ENCODE peak calls at places on chromosomes 4 and X, in six cellular contexts. A, B, S, E, H and Q are unnamed samples.

GRCh38 chrX:107672955-107673378 is 44.7 kb downstream of the PRPS1 start:
- DNase-seq in E (peak; percentile 75), S (peak; percentile 66), B (no peak), H (peak; percentile 47), A (peak; percentile 91), Q (peak; percentile 65)

GRCh38 chr4:56206258-56206657 is 181.0 kb downstream of the AASDH start:
- DNase-seq in B (no peak), S (no peak), A (no peak), E (no peak), H (no peak), Q (peak; percentile 9)

GRCh38 chr4:73705721-73706120 is 34.6 kb upstream of the CXCL8 start:
- DNase-seq in H (no peak), A (no peak), E (no peak), B (no peak), S (peak; percentile 42), Q (no peak)

GRCh38 chr4:24683116-24683515 is 98.8 kb upstream of the DHX15 start:
- DNase-seq in B (no peak), A (no peak), E (no peak), S (no peak), H (no peak), Q (no peak)

GRCh38 chrX:105945266-105945665 is 93.3 kb downstream of the SERPINA7 start:
- DNase-seq in S (no peak), B (no peak), H (no peak), A (no peak), E (no peak), Q (no peak)

GRCh38 chr4:38868055-38868965 is 704 bp downstream of the FAM114A1 start:
- DNase-seq in E (peak; percentile 69), H (no peak), A (no peak), B (no peak), S (peak; percentile 30), Q (no peak)

GRCh38 chrX:39772057-39772832 is 325.5 kb downstream of the BCOR start:
- DNase-seq in A (peak; percentile 53), B (peak; percentile 44), S (no peak), E (no peak), H (peak; percentile 26), Q (no peak)

GRCh38 chr4:97239699-97239997 is 903.6 kb downstream of the STPG2 start:
- DNase-seq in E (no peak), H (no peak), A (no peak), B (no peak), S (no peak), Q (no peak)

GRCh38 chr4:145934434-145935047 is 4.1 kb downstream of the ZNF827 start:
- DNase-seq in H (no peak), B (no peak), E (no peak), A (no peak), S (no peak), Q (no peak)

GRCh38 chrX:100948557-100948956 is 19.8 kb upstream of the XKRX start:
- DNase-seq in S (no peak), B (no peak), A (no peak), H (no peak), E (no peak), Q (no peak)

GRCh38 chr4:41881931-41882621 is 53.2 kb upstream of the TMEM33 start:
- DNase-seq in E (no peak), A (peak; percentile 9), S (no peak), B (no peak), H (no peak), Q (no peak)

GRCh38 chr4:71441186-71442169 is 102.7 kb downstream of the SLC4A4 start:
- DNase-seq in H (peak; percentile 5), B (no peak), E (no peak), A (no peak), S (peak; percentile 46), Q (no peak)

GRCh38 chr4:20618729-20619128 is 81.5 kb upstream of the PACRGL start:
- DNase-seq in S (no peak), H (no peak), B (no peak), E (no peak), A (no peak), Q (no peak)

GRCh38 chrX:130539721-130540321 is 138.0 kb downstream of the RBMX2 start:
- DNase-seq in H (peak; percentile 20), A (peak; percentile 56), E (peak; percentile 37), S (no peak), B (no peak), Q (peak; percentile 25)